ENCODE peak calls at places on chromosomes 7 and 10, in ten cellular contexts. Q is tibial artery; S is prostate gland; F is colonic mucosa; J is lower lobe of right lung; B is adrenal gland; X is hepatocyte; Z is CD8-positive, alpha-beta T cell; M is ovary; E is testis. P is an unnamed sample.
A peak's percentile ranks its signal among the peaks of the same experiment; 100 is the strongest.

GRCh38 chr7:47314728-47315601 is 266.9 kb downstream of the TNS3 start:
- DNase-seq in J (no peak), Z (no peak), F (peak; percentile 17), E (no peak), B (peak; percentile 47), X (no peak), M (peak; percentile 40), Q (no peak), S (no peak), P (peak; percentile 64)

GRCh38 chr10:53699684-53700083 is 927.1 kb upstream of the MBL2 start:
- DNase-seq in J (no peak), S (no peak), X (no peak), E (no peak), F (no peak), M (no peak), Z (no peak), B (no peak), Q (no peak), P (no peak)

GRCh38 chr10:132138596-132138995 is 48.2 kb upstream of the DPYSL4 start:
- DNase-seq in J (peak; percentile 39), Q (peak; percentile 51), B (peak; percentile 6), S (no peak), M (no peak), F (no peak), E (no peak), X (no peak), Z (no peak), P (no peak)

GRCh38 chr7:106657085-106657991 is 3.6 kb downstream of the CCDC71L start:
- DNase-seq in X (no peak), E (no peak), S (no peak), F (no peak), J (no peak), B (no peak), Z (no peak), M (no peak), Q (no peak), P (no peak)

GRCh38 chr10:67764012-67764822 is 68.2 kb upstream of the CTNNA3 start:
- DNase-seq in B (peak; percentile 93), M (peak; percentile 95), Z (peak; percentile 97), Q (peak; percentile 96), J (peak; percentile 89), F (peak; percentile 98), S (peak; percentile 94), E (peak; percentile 96), X (peak; percentile 94), P (peak; percentile 93)

GRCh38 chr10:124212702-124213101 is 119.3 kb upstream of the CHST15 start:
- DNase-seq in S (no peak), J (no peak), Q (no peak), M (no peak), X (no peak), B (no peak), F (no peak), E (no peak), Z (no peak), P (no peak)

GRCh38 chr10:105241254-105241653 is 600.2 kb downstream of the SORCS3 start:
- DNase-seq in Q (no peak), X (no peak), J (no peak), S (no peak), B (no peak), F (no peak), E (no peak), Z (no peak), M (no peak), P (no peak)

GRCh38 chr10:34780818-34781380 is 34.2 kb downstream of the PARD3 start:
- DNase-seq in F (no peak), E (peak; percentile 31), M (peak; percentile 64), B (peak; percentile 47), J (no peak), X (peak; percentile 19), S (no peak), Q (peak; percentile 67), Z (no peak), P (peak; percentile 69)

GRCh38 chr10:78433063-78433717 is 399.5 kb downstream of the RPS24 start:
- DNase-seq in F (no peak), E (no peak), J (no peak), X (no peak), Q (peak; percentile 67), Z (no peak), S (no peak), B (no peak), M (no peak), P (peak; percentile 50)

GRCh38 chr7:128881458-128882125 is 18.9 kb downstream of the ATP6V1F start:
- DNase-seq in S (no peak), Q (no peak), B (no peak), Z (no peak), E (no peak), M (no peak), X (no peak), F (no peak), J (peak; percentile 27), P (peak; percentile 20)

GRCh38 chr10:47286116-47286505 is 13.9 kb upstream of the GDF10 start:
- DNase-seq in Q (peak; percentile 51), M (no peak), E (no peak), Z (no peak), B (no peak), J (no peak), X (no peak), F (no peak), S (no peak), P (no peak)

GRCh38 chr7:129612112-129613015 is 844 bp downstream of the NRF1 start:
- DNase-seq in X (peak; percentile 61), J (peak; percentile 72), F (peak; percentile 52), B (peak; percentile 51), Z (peak; percentile 33), M (peak; percentile 64), E (peak; percentile 74), Q (peak; percentile 70), S (peak; percentile 57), P (peak; percentile 61)

GRCh38 chr10:14873090-14873760 is 5.4 kb upstream of the SUV39H2 start:
- DNase-seq in S (no peak), M (no peak), X (no peak), F (no peak), E (no peak), Q (no peak), J (no peak), B (no peak), Z (no peak), P (no peak)

GRCh38 chr10:97203220-97203619 is 17.5 kb upstream of the SLIT1 start:
- DNase-seq in Q (no peak), B (no peak), X (no peak), M (no peak), J (no peak), S (no peak), F (no peak), E (no peak), Z (no peak), P (no peak)

GRCh38 chr10:24952146-24952700 is at the start of gene PRTFDC1:
- DNase-seq in X (peak; percentile 71), S (peak; percentile 10), E (peak; percentile 33), F (peak; percentile 69), B (peak; percentile 55), Q (peak; percentile 72), M (peak; percentile 69), J (peak; percentile 51), Z (peak; percentile 32), P (peak; percentile 66)

GRCh38 chr10:109962247-109962646 is 38.9 kb upstream of the XPNPEP1 start:
- DNase-seq in E (no peak), Q (no peak), B (no peak), M (no peak), X (no peak), S (no peak), Z (no peak), J (no peak), F (no peak), P (no peak)

GRCh38 chr10:13201132-13201531 is 33.0 kb downstream of the UCMA start:
- DNase-seq in M (no peak), X (no peak), F (no peak), B (no peak), J (no peak), Z (no peak), Q (no peak), S (no peak), E (no peak), P (no peak)

GRCh38 chr10:43012578-43012977 is 64.3 kb upstream of the RET start:
- DNase-seq in E (no peak), Z (no peak), B (no peak), M (no peak), Q (no peak), J (no peak), F (no peak), X (no peak), S (no peak), P (no peak)

GRCh38 chr7:142790056-142790455 is 19.3 kb downstream of the PRSS2 start:
- DNase-seq in F (no peak), Z (no peak), M (no peak), B (no peak), Q (no peak), S (no peak), X (no peak), E (no peak), J (no peak), P (no peak)

DNA sequence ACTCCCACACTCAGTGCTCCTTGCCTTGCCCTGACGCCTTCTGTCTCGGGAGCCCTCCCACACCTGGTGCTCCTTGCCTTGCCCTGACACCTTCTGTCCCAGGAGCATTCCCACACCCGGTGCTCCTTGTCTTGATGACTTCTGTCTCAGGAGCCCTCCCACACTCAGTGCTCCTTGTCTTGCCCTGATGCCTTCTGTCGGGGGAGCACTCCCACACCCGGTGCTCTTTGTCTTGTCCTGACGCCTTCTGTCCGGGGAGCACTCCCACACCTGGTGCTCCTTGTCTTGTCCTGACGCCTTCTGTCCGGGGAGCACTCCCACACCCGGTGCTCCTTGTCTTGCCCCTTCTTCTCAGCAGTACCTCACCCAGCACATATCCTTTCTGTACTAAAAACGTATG is 207.2 kb upstream of the ADARB2 start:
- DNase-seq in X (no peak), Z (no peak), Q (no peak), F (no peak), J (no peak), B (no peak), S (no peak), E (no peak), M (no peak), P (no peak)
- H3K27ac ChIP-seq in X (no peak overlapping the region), Z (no peak overlapping the region), Q (no peak overlapping the region), F (no peak overlapping the region), J (no peak overlapping the region), B (no peak overlapping the region), S (no peak overlapping the region), E (no peak overlapping the region), M (no peak overlapping the region), P (no peak overlapping the region)

GRCh38 chr7:26151953-26152781 is at the start of gene NFE2L3:
- DNase-seq in J (peak; percentile 91), S (peak; percentile 55), M (peak; percentile 22), F (peak; percentile 92), Q (peak; percentile 75), B (peak; percentile 56), Z (peak; percentile 79), E (peak; percentile 88), X (peak; percentile 89), P (peak; percentile 88)
- TF ChIP-seq CTCF in J (no peak), S (no peak), M (no peak), F (no peak), Q (no peak), B (peak; percentile 7), Z (no peak), E (no peak), X (no peak), P (no peak)

GRCh38 chr10:127736915-127737562 is at the start of gene FOXI2:
- DNase-seq in E (no peak), Q (no peak), J (no peak), B (no peak), F (no peak), X (no peak), Z (no peak), M (no peak), S (no peak), P (peak; percentile 35)
- H3K4me3 ChIP-seq in E (peak within 1 kb of the TSS; percentile 13), Q (peak within 1 kb of the TSS; percentile 12), J (peak within 1 kb of the TSS; percentile 8), B (no peak within 1 kb of the TSS), F (no peak within 1 kb of the TSS), X (no peak within 1 kb of the TSS), Z (no peak within 1 kb of the TSS), M (no peak within 1 kb of the TSS), S (no peak within 1 kb of the TSS), P (peak within 1 kb of the TSS; percentile 16)

GRCh38 chr7:6271091-6271658 is 1.2 kb downstream of the CYTH3 start:
- DNase-seq in M (peak; percentile 44), S (no peak), B (peak; percentile 69), J (peak; percentile 68), Z (peak; percentile 44), E (peak; percentile 82), F (peak; percentile 61), X (peak; percentile 54), Q (peak; percentile 82), P (peak; percentile 67)
- H3K27ac ChIP-seq in M (peak overlapping the region; percentile 3), S (no peak overlapping the region), B (peak overlapping the region; percentile 88), J (peak overlapping the region; percentile 74), Z (no peak overlapping the region), E (no peak overlapping the region), F (no peak overlapping the region), X (no peak overlapping the region), Q (peak overlapping the region; percentile 87), P (peak overlapping the region; percentile 94)

P was measured in heart left ventricle.